ENCODE peak calls at places on chromosomes 12 and 14, in six cellular contexts. O, D, K, J, P and R are unnamed samples.

GRCh38 chr12:117208811-117209455 is 18.7 kb upstream of the FBXO21 start:
- DNase-seq in D (no peak), K (no peak), J (no peak), O (no peak), P (no peak), R (no peak)

GRCh38 chr14:78863143-78863542 is 693.0 kb downstream of the NRXN3 start:
- DNase-seq in O (peak; percentile 43), K (peak; percentile 29), D (peak; percentile 61), P (no peak), J (peak; percentile 45), R (peak; percentile 65)

GRCh38 chr12:45695035-45695434 is 34.5 kb upstream of the ARID2 start:
- DNase-seq in O (peak; percentile 11), J (no peak), D (no peak), P (no peak), K (no peak), R (no peak)

GRCh38 chr12:40292788-40293429 is 68.1 kb downstream of the LRRK2 start:
- DNase-seq in K (no peak), O (no peak), P (no peak), J (no peak), D (no peak), R (no peak)

GRCh38 chr12:130083746-130084145 is 78.5 kb upstream of the FZD10 start:
- DNase-seq in O (no peak), K (no peak), J (no peak), D (no peak), P (no peak), R (no peak)

GRCh38 chr12:48068457-48068856 is 37.4 kb downstream of the SENP1 start:
- DNase-seq in K (no peak), P (no peak), J (no peak), O (no peak), D (no peak), R (no peak)

GRCh38 chr14:59585891-59586554 is 9.4 kb upstream of the CCDC175 start:
- DNase-seq in O (peak; percentile 40), K (no peak), D (no peak), P (no peak), J (peak; percentile 28), R (no peak)

GRCh38 chr14:41548666-41549065 is 58.0 kb upstream of the LRFN5 start:
- DNase-seq in D (no peak), K (no peak), P (no peak), J (no peak), O (peak; percentile 51), R (no peak)

GRCh38 chr14:98379829-98380228 is 892.2 kb downstream of the BCL11B start:
- DNase-seq in P (no peak), J (no peak), K (no peak), O (no peak), D (no peak), R (no peak)

GRCh38 chr12:67811437-67812361 is 163.2 kb downstream of the DYRK2 start:
- DNase-seq in P (no peak), J (peak; percentile 84), D (no peak), O (peak; percentile 93), K (no peak), R (no peak)
- H2AFZ ChIP-seq in P (no peak overlapping the region), J (no peak overlapping the region), D (no peak overlapping the region), O (no peak overlapping the region), K (no peak overlapping the region), R (no peak overlapping the region)

GRCh38 chr14:54727929-54728328 is 161.0 kb downstream of the SAMD4A start:
- DNase-seq in J (no peak), D (no peak), O (no peak), K (no peak), P (no peak), R (no peak)
- H2AFZ ChIP-seq in J (no peak overlapping the region), D (no peak overlapping the region), O (no peak overlapping the region), K (no peak overlapping the region), P (no peak overlapping the region), R (no peak overlapping the region)

GRCh38 chr12:1517007-1517406 is 77.4 kb downstream of the FBXL14 start:
- DNase-seq in O (peak; percentile 82), K (no peak), J (peak; percentile 90), P (no peak), D (no peak), R (peak; percentile 81)

GRCh38 chr12:1518763-1519516 is 75.4 kb downstream of the FBXL14 start:
- DNase-seq in J (peak; percentile 87), K (no peak), D (peak; percentile 40), O (peak; percentile 91), P (no peak), R (no peak)

GRCh38 chr12:1519642-1520041 is 74.7 kb downstream of the FBXL14 start:
- DNase-seq in K (no peak), D (no peak), J (no peak), P (no peak), O (no peak), R (no peak)

GRCh38 chr12:1518486-1518762 is 76.0 kb downstream of the FBXL14 start:
- DNase-seq in O (no peak), P (no peak), J (no peak), D (no peak), K (no peak), R (no peak)

DNA sequence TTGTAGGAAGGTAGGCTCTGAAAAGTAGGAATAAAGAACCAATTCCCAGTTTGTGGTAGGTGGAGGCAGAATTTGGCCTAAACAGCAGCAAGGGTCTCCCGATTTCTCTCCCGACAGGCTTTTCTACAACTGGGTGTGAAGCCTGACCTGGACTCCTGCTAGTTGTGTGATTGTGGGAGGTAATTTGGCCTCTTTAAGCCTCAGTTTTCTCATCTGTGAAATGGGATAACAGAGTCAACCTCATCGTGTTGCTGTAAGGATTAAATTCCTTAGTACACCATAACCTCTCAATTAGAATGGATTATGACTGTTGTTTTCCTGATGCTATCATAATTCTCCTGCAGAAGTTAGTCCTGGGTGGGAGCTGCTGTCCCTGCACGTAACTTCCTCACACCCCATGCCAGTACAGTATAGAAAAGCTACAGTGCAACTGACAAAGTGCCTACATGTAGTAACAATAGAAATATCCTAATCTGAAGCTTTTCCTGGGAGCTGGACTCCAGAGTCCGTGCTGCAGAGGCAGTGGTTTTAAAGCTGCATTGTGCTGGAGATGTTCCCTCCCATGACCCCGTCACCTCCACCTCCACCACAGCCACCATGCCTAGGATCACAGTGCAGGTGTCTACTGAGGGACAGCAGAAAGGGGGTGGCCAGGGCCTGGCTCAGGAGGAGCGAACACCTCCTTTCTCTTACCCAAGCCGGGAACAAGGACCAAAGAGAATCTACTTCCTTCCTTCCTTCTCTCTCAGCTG is 76.5 kb downstream of the FBXL14 start:
- DNase-seq in K (no peak), J (no peak), D (no peak), O (no peak), P (no peak), R (no peak)
- H2AFZ ChIP-seq in K (no peak overlapping the region), J (no peak overlapping the region), D (no peak overlapping the region), O (no peak overlapping the region), P (no peak overlapping the region), R (no peak overlapping the region)

DNA sequence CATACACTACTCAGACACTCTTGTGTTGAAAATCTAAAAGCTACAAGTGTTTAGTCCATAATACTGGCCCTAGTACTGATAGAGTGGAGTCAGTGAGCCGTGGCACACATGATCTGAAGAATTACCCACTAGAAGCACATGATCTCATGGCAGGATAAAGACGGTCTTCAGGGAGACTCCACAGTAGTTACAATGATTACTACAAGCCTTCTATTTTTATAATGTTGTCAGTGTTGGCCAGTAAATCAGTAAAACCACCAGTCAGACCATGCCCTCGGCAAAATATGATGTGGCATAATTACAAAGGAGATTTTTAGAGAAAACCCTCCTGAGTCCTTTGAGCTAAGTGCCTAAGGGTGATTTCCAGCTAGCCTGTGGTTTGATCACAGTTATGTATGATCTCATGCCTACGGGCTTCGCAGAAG is 114.9 kb downstream of the PDZRN4 start:
- DNase-seq in O (no peak), P (peak; percentile 2), J (peak; percentile 74), D (no peak), K (no peak), R (no peak)
- H2AFZ ChIP-seq in O (no peak overlapping the region), P (no peak overlapping the region), J (no peak overlapping the region), D (no peak overlapping the region), K (no peak overlapping the region), R (no peak overlapping the region)